ENCODE peak calls at places on chromosomes 5 and 9, in five cellular contexts. L is breast epithelium, P is lower lobe of right lung, J is HepG2, Z is hepatocyte. O is an unnamed sample.

GRCh38 chr5:150081541-150082283 is 4.6 kb downstream of the CSF1R start:
- DNase-seq in L (no peak), J (no peak), P (peak; percentile 90), Z (peak; percentile 35), O (no peak)

GRCh38 chr5:121246971-121247370 is 604.7 kb upstream of the FTMT start:
- DNase-seq in P (no peak), J (no peak), L (no peak), Z (peak; percentile 6), O (no peak)

GRCh38 chr9:99231708-99232107 is 9.6 kb downstream of the SEC61B start:
- DNase-seq in J (peak; percentile 9), Z (no peak), L (no peak), P (no peak), O (no peak)

GRCh38 chr5:150073086-150073625 is 13.2 kb downstream of the CSF1R start:
- DNase-seq in L (no peak), Z (no peak), J (no peak), P (no peak), O (no peak)

GRCh38 chr9:107283621-107284616 is 840 bp downstream of the RAD23B start:
- DNase-seq in J (peak; percentile 73), L (peak; percentile 69), Z (peak; percentile 87), P (peak; percentile 90), O (no peak)

GRCh38 chr9:128098936-128099931 is 28.3 kb downstream of the PTGES2 start:
- DNase-seq in L (no peak), P (no peak), J (no peak), Z (peak; percentile 48), O (no peak)

GRCh38 chr5:154646841-154647759 is 108.1 kb upstream of the LARP1 start:
- DNase-seq in L (no peak), P (peak; percentile 77), Z (peak; percentile 93), J (peak; percentile 83), O (no peak)

GRCh38 chr5:1729641-1730486 is 69.8 kb downstream of the MRPL36 start:
- DNase-seq in L (no peak), P (peak; percentile 32), Z (no peak), J (no peak), O (no peak)

GRCh38 chr5:158397278-158397677 is 538.3 kb upstream of the CLINT1 start:
- DNase-seq in J (no peak), P (no peak), Z (no peak), L (no peak), O (no peak)

GRCh38 chr5:134651531-134651930 is 2.9 kb downstream of the SEC24A start:
- DNase-seq in J (no peak), P (no peak), Z (no peak), L (no peak), O (no peak)

GRCh38 chr9:18393340-18394130 is 80.4 kb upstream of the ADAMTSL1 start:
- DNase-seq in J (peak; percentile 1), L (peak; percentile 72), P (no peak), Z (peak; percentile 80), O (no peak)

GRCh38 chr5:19554524-19554923 is 433.5 kb downstream of the CDH18 start:
- DNase-seq in P (no peak), J (no peak), L (no peak), Z (no peak), O (no peak)
- TF ChIP-seq CTCF in P (no peak), J (no peak), L (no peak), Z (no peak), O (no peak)

DNA sequence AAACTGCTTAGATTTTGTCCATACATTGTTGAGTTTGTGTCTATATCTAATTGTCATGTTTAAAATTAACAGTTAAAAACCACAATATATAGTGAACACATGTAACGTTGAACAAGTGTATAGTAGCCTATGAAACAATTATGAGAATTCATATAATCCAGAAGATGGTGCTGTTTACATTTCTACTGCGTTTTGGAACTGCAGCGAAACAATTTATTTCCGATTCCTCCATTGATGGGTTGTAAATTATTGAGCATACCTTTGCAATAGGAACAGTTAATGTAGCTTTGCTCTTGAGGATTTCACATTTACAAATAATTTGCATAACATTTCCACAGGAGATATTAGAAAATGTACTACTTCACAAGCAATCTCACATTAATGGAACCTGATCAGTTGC is 411.8 kb downstream of the CDH10 start:
- DNase-seq in Z (no peak), L (no peak), J (no peak), P (no peak), O (no peak)
- TF ChIP-seq CTCF in Z (peak; percentile 49), L (no peak), J (no peak), P (no peak), O (no peak)

DNA sequence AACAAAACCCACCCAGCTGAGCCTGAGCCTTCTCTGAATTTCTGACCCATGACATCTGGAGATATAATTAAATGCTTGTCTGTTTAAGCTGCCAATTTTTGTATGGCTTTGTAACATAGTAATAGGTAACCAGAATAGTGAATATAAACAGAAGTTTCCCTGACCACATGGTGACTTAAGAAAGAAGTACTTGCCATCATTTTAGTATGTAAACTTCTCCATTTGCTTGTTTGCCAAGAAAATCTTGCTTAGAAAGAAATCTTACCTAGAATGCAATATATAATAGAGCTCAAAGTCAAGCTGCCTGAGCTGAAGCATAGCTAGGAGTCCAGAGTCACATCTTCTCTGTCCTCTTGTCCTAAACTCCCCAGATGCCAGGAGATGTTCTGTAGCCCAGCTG is 117.0 kb downstream of the PCSK1 start:
- DNase-seq in J (no peak), L (no peak), Z (no peak), P (no peak), O (no peak)
- TF ChIP-seq CTCF in J (no peak), L (no peak), Z (no peak), P (no peak), O (no peak)

GRCh38 chr9:114674798-114675554 is 7.0 kb downstream of the TEX48 start:
- DNase-seq in P (no peak), J (no peak), Z (no peak), L (no peak), O (no peak)
- TF ChIP-seq CTCF in P (no peak), J (no peak), Z (no peak), L (no peak), O (no peak)

O was measured in esophagus squamous epithelium.